ENCODE peak calls at places on chromosomes 6 and 20, in six cellular contexts. X is effector CD8-positive, alpha-beta T cell; Z is lung microvascular endothelial cell; K is hepatocyte; S is ascending aorta; D is stimulated activated CD4-positive, alpha-beta T cell treated with anti-CD3 and anti-CD28 coated beads, Interleukin-2, amount 100 ng/mL, for 48 hours. A is an unnamed sample.

GRCh38 chr6:148455225-148455624 is 112.6 kb downstream of the SASH1 start:
- DNase-seq in X (no peak), Z (peak), K (no peak), S (no peak), D (no peak), A (no peak)

GRCh38 chr6:105120570-105120969 is 59.2 kb downstream of the POPDC3 start:
- DNase-seq in X (no peak), Z (no peak), K (no peak), S (no peak), D (no peak), A (no peak)

GRCh38 chr6:82363368-82364086 is at the start of gene TPBG:
- DNase-seq in X (no peak), Z (peak), K (peak), S (peak), D (no peak), A (no peak)

GRCh38 chr20:25278636-25279361 is 30.9 kb downstream of the PYGB start:
- DNase-seq in X (no peak), Z (no peak), K (no peak), S (peak), D (no peak), A (no peak)

GRCh38 chr6:151523034-151523433 is 29.2 kb downstream of the CCDC170 start:
- DNase-seq in X (no peak), Z (no peak), K (no peak), S (no peak), D (no peak), A (no peak)

GRCh38 chr20:2507875-2508630 is 662 bp downstream of the ZNF343 start:
- DNase-seq in X (no peak), Z (peak), K (peak), S (no peak), D (no peak), A (no peak)

GRCh38 chr20:20205862-20206236 is 153.5 kb downstream of the CFAP61 start:
- DNase-seq in X (no peak), Z (no peak), K (no peak), S (no peak), D (no peak), A (no peak)

GRCh38 chr20:19934792-19935491 is 82.2 kb upstream of the NAA20 start:
- DNase-seq in X (no peak), Z (peak), K (peak), S (peak), D (no peak), A (no peak)

GRCh38 chr6:44133003-44133931 is 5.9 kb downstream of the TMEM63B start:
- DNase-seq in X (no peak), Z (peak), K (peak), S (peak), D (no peak), A (no peak)

GRCh38 chr6:31476515-31477139 is 21.3 kb upstream of the MICB start:
- DNase-seq in X (no peak), Z (no peak), K (no peak), S (peak), D (no peak), A (no peak)

GRCh38 chr6:168671863-168672546 is 231.0 kb downstream of the SMOC2 start:
- DNase-seq in X (no peak), Z (no peak), K (peak), S (peak), D (no peak), A (no peak)

GRCh38 chr6:141634269-141634668 is 498.5 kb upstream of the GJE1 start:
- DNase-seq in X (no peak), Z (no peak), K (no peak), S (no peak), D (no peak), A (no peak)